ENCODE peak calls at places on chromosomes 16 and 17, in five cellular contexts. One of them, this sample, is unnamed.

GRCh38 chr17:36942031-36942599 is 4.8 kb downstream of the LHX1 start:
- DNase-seq in HFFc6: no peak
- DNase-seq in heart right ventricle: no peak
- DNase-seq in progenitor cell of endocrine pancreas: no peak
- DNase-seq in LNCaP clone FGC: no peak
- DNase-seq in this sample: peak

GRCh38 chr17:882827-883585 is 96.6 kb downstream of the NXN start:
- DNase-seq in HFFc6: no peak
- DNase-seq in heart right ventricle: peak
- DNase-seq in progenitor cell of endocrine pancreas: no peak
- DNase-seq in LNCaP clone FGC: peak
- DNase-seq in this sample: no peak

GRCh38 chr16:61042736-61043135 is 993.5 kb downstream of the CDH8 start:
- DNase-seq in HFFc6: no peak
- DNase-seq in heart right ventricle: no peak
- DNase-seq in progenitor cell of endocrine pancreas: no peak
- DNase-seq in LNCaP clone FGC: no peak
- DNase-seq in this sample: no peak

GRCh38 chr17:49931416-49931815 is 37.6 kb upstream of the DLX4 start:
- DNase-seq in HFFc6: no peak
- DNase-seq in heart right ventricle: no peak
- DNase-seq in progenitor cell of endocrine pancreas: no peak
- DNase-seq in LNCaP clone FGC: no peak
- DNase-seq in this sample: no peak

GRCh38 chr16:80580109-80580832 is 39.5 kb downstream of the DYNLRB2 start:
- DNase-seq in HFFc6: peak
- DNase-seq in heart right ventricle: no peak
- DNase-seq in progenitor cell of endocrine pancreas: no peak
- DNase-seq in LNCaP clone FGC: no peak
- DNase-seq in this sample: peak

GRCh38 chr16:27195941-27196595 is 7.3 kb upstream of the KDM8 start:
- DNase-seq in HFFc6: no peak
- DNase-seq in heart right ventricle: no peak
- DNase-seq in progenitor cell of endocrine pancreas: no peak
- DNase-seq in LNCaP clone FGC: no peak
- DNase-seq in this sample: no peak

GRCh38 chr16:593406-593805 is 3.5 kb downstream of the RAB40C start:
- DNase-seq in HFFc6: no peak
- DNase-seq in heart right ventricle: no peak
- DNase-seq in progenitor cell of endocrine pancreas: no peak
- DNase-seq in LNCaP clone FGC: peak
- DNase-seq in this sample: no peak

GRCh38 chr17:45131616-45132301 is 556 bp downstream of the PLCD3 start:
- DNase-seq in HFFc6: no peak
- DNase-seq in heart right ventricle: peak
- DNase-seq in progenitor cell of endocrine pancreas: peak
- DNase-seq in LNCaP clone FGC: no peak
- DNase-seq in this sample: peak

DNA sequence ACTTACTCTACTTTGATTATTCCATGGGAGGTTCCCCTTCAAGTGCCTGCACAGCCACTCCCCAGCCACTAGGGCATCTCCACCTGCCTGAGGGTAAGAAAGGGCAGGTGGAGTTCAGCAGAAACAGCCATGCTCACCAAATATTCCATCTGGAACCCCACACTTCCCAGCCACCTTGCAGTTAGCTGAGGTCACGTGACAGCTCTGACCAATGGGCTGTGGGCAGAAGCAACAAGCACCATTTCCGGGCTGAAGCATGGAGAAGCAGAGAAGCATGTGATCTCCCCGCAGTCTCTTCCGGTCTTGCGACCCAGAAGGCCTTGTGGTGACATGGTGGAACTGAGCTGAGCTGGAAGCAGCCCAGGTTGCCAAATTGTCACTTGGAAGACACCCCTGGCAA is 108.6 kb downstream of the CCT6B start:
- DNase-seq in HFFc6: no peak
- DNase-seq in heart right ventricle: no peak
- DNase-seq in progenitor cell of endocrine pancreas: no peak
- DNase-seq in LNCaP clone FGC: no peak
- DNase-seq in this sample: no peak
- TF ChIP-seq CTCF in HFFc6: peak
- TF ChIP-seq CTCF in heart right ventricle: no peak
- TF ChIP-seq CTCF in progenitor cell of endocrine pancreas: peak
- TF ChIP-seq CTCF in LNCaP clone FGC: no peak
- TF ChIP-seq CTCF in this sample: no peak

GRCh38 chr16:85608515-85608885 is 4.6 kb upstream of the GSE1 start:
- DNase-seq in HFFc6: no peak
- DNase-seq in heart right ventricle: no peak
- DNase-seq in progenitor cell of endocrine pancreas: no peak
- DNase-seq in LNCaP clone FGC: no peak
- DNase-seq in this sample: no peak

GRCh38 chr16:85605912-85606841 is 6.9 kb upstream of the GSE1 start:
- DNase-seq in HFFc6: no peak
- DNase-seq in heart right ventricle: no peak
- DNase-seq in progenitor cell of endocrine pancreas: no peak
- DNase-seq in LNCaP clone FGC: no peak
- DNase-seq in this sample: no peak

GRCh38 chr16:85607796-85608514 is 5.2 kb upstream of the GSE1 start:
- DNase-seq in HFFc6: no peak
- DNase-seq in heart right ventricle: no peak
- DNase-seq in progenitor cell of endocrine pancreas: no peak
- DNase-seq in LNCaP clone FGC: no peak
- DNase-seq in this sample: no peak

GRCh38 chr16:85606920-85607319 is 6.2 kb upstream of the GSE1 start:
- DNase-seq in HFFc6: no peak
- DNase-seq in heart right ventricle: no peak
- DNase-seq in progenitor cell of endocrine pancreas: no peak
- DNase-seq in LNCaP clone FGC: no peak
- DNase-seq in this sample: no peak

GRCh38 chr16:85607331-85607765 is 5.8 kb upstream of the GSE1 start:
- DNase-seq in HFFc6: no peak
- DNase-seq in heart right ventricle: no peak
- DNase-seq in progenitor cell of endocrine pancreas: no peak
- DNase-seq in LNCaP clone FGC: no peak
- DNase-seq in this sample: no peak
- TF ChIP-seq CTCF in HFFc6: no peak
- TF ChIP-seq CTCF in heart right ventricle: no peak
- TF ChIP-seq CTCF in progenitor cell of endocrine pancreas: peak
- TF ChIP-seq CTCF in LNCaP clone FGC: no peak
- TF ChIP-seq CTCF in this sample: no peak

DNA sequence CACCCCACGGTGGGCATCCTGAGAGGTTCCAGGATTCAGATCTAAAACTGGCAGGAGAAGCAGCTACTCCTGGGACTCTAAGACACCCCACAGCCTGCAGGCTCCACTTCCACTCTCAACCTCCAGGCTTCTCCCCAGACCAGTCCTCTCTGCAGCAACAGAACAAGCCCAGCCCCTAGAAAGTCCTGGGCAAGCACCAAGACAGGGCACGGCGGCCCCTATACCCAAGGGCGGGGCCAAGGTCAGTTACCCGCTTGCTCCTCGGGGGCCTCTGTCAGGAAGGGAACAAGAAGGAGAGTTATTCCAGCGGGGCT is 62.8 kb downstream of the MYO18A start:
- DNase-seq in HFFc6: no peak
- DNase-seq in heart right ventricle: no peak
- DNase-seq in progenitor cell of endocrine pancreas: no peak
- DNase-seq in LNCaP clone FGC: no peak
- DNase-seq in this sample: no peak
- TF ChIP-seq CTCF in HFFc6: peak
- TF ChIP-seq CTCF in heart right ventricle: peak
- TF ChIP-seq CTCF in progenitor cell of endocrine pancreas: no peak
- TF ChIP-seq CTCF in LNCaP clone FGC: no peak
- TF ChIP-seq CTCF in this sample: no peak

GRCh38 chr17:29243792-29244191 is 2.9 kb upstream of the CRYBA1 start:
- DNase-seq in HFFc6: peak
- DNase-seq in heart right ventricle: no peak
- DNase-seq in progenitor cell of endocrine pancreas: no peak
- DNase-seq in LNCaP clone FGC: peak
- DNase-seq in this sample: peak
- TF ChIP-seq CTCF in HFFc6: peak
- TF ChIP-seq CTCF in heart right ventricle: peak
- TF ChIP-seq CTCF in progenitor cell of endocrine pancreas: peak
- TF ChIP-seq CTCF in LNCaP clone FGC: peak
- TF ChIP-seq CTCF in this sample: no peak

DNA sequence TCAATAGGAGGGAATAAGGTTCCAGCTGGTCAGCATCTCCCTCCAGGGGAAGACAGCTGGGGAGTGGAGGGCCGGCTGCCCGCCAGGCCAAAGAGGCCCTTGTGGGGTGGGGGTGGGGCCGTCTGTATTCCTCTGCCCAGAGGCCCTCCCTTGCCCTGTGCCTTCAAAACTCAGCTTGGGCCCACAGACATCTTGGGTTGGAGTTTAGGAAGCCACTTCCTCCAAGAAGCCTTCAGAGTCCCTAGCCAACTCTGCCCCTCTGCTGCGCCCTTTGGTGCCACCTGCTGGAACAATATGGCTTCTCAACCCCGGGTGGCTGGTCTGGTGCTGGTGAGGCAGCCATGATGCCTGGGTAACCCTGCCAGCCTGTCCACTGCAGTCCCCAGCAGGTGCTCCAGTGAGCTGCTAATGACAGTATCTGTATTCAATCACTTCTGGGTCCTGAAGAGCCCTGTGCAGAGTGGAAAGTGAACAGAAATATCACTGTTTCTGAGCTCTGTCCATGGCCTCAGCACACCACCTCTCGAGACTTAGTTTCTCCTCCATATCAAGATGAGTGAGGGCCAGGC is 16.7 kb downstream of the HSD11B2 start:
- DNase-seq in HFFc6: no peak
- DNase-seq in heart right ventricle: peak
- DNase-seq in progenitor cell of endocrine pancreas: no peak
- DNase-seq in LNCaP clone FGC: no peak
- DNase-seq in this sample: peak
- TF ChIP-seq CTCF in HFFc6: peak
- TF ChIP-seq CTCF in heart right ventricle: peak
- TF ChIP-seq CTCF in progenitor cell of endocrine pancreas: peak
- TF ChIP-seq CTCF in LNCaP clone FGC: peak
- TF ChIP-seq CTCF in this sample: peak

GRCh38 chr16:53509906-53510703 is 7.1 kb upstream of the AKTIP start:
- DNase-seq in HFFc6: peak
- DNase-seq in heart right ventricle: peak
- DNase-seq in progenitor cell of endocrine pancreas: peak
- DNase-seq in LNCaP clone FGC: peak
- DNase-seq in this sample: peak
- TF ChIP-seq CTCF in HFFc6: peak
- TF ChIP-seq CTCF in heart right ventricle: peak
- TF ChIP-seq CTCF in progenitor cell of endocrine pancreas: peak
- TF ChIP-seq CTCF in LNCaP clone FGC: peak
- TF ChIP-seq CTCF in this sample: peak

GRCh38 chr16:31094088-31094423 is 541 bp downstream of the VKORC1 start:
- DNase-seq in HFFc6: no peak
- DNase-seq in heart right ventricle: no peak
- DNase-seq in progenitor cell of endocrine pancreas: no peak
- DNase-seq in LNCaP clone FGC: no peak
- DNase-seq in this sample: no peak
- TF ChIP-seq CTCF in HFFc6: no peak
- TF ChIP-seq CTCF in heart right ventricle: no peak
- TF ChIP-seq CTCF in progenitor cell of endocrine pancreas: no peak
- TF ChIP-seq CTCF in LNCaP clone FGC: no peak
- TF ChIP-seq CTCF in this sample: no peak

DNA sequence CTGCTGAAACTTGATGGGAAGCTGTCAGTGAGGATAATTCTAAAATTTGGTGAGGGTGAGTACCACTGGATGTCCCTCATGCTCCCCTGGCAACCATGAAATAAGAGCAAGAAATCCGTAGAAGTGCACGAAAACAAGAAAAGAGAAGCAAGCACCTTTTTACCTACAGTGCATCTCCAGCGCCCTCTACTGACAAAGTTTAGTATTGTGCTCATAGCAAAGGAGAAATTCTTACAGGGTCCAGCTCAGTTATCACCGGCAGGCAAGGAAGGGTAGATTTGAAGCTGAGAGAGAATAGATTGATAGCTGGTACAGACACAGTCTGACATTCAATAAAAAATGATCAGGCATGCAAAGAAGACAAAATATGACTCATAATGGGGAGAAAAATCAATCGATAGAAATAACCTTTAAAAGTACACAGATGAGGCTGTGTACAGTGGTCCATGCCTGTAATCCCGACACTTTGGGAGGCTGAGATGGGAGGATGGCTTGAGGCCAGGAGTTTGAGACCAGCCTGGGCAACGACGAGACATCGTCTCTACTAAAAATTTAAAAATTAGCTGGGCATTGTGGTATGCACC is 28.3 kb upstream of the TEX2 start:
- DNase-seq in HFFc6: no peak
- DNase-seq in heart right ventricle: no peak
- DNase-seq in progenitor cell of endocrine pancreas: no peak
- DNase-seq in LNCaP clone FGC: peak
- DNase-seq in this sample: no peak
- TF ChIP-seq CTCF in HFFc6: peak
- TF ChIP-seq CTCF in heart right ventricle: no peak
- TF ChIP-seq CTCF in progenitor cell of endocrine pancreas: peak
- TF ChIP-seq CTCF in LNCaP clone FGC: peak
- TF ChIP-seq CTCF in this sample: peak

GRCh38 chr16:50781043-50781442 is 39.2 kb downstream of the CYLD start:
- DNase-seq in HFFc6: no peak
- DNase-seq in heart right ventricle: no peak
- DNase-seq in progenitor cell of endocrine pancreas: no peak
- DNase-seq in LNCaP clone FGC: no peak
- DNase-seq in this sample: no peak
- TF ChIP-seq CTCF in HFFc6: peak
- TF ChIP-seq CTCF in heart right ventricle: no peak
- TF ChIP-seq CTCF in progenitor cell of endocrine pancreas: peak
- TF ChIP-seq CTCF in LNCaP clone FGC: no peak
- TF ChIP-seq CTCF in this sample: no peak

This sample was measured in GM20000.